ENCODE peak calls at places on chromosome 20, in six cellular contexts. X, E, W, Q, Z and O are unnamed samples.

GRCh38 chr20:58808296-58809046 is 42.2 kb downstream of the GNAS-AS1 start:
- DNase-seq in X (no peak), E (no peak), W (no peak), Q (no peak), Z (no peak), O (no peak)

GRCh38 chr20:33062105-33062629 is 8.5 kb downstream of the BPIFB3 start:
- DNase-seq in X (no peak), E (no peak), W (no peak), Q (no peak), Z (no peak), O (no peak)

GRCh38 chr20:63325554-63326313 is 32.7 kb downstream of the COL20A1 start:
- DNase-seq in X (no peak), E (no peak), W (no peak), Q (no peak), Z (no peak), O (no peak)

GRCh38 chr20:33158637-33159385 is 9.1 kb upstream of the BPIFA2 start:
- DNase-seq in X (no peak), E (no peak), W (no peak), Q (no peak), Z (no peak), O (no peak)

GRCh38 chr20:45347936-45348809 is at the start of gene SDC4:
- DNase-seq in X (peak), E (peak), W (peak), Q (peak), Z (peak), O (peak)

GRCh38 chr20:24379116-24379927 is 90.1 kb upstream of the SYNDIG1 start:
- DNase-seq in X (peak), E (no peak), W (peak), Q (no peak), Z (no peak), O (no peak)

GRCh38 chr20:58891686-58892125 is 39.2 kb downstream of the GNAS start:
- DNase-seq in X (no peak), E (peak), W (peak), Q (peak), Z (peak), O (no peak)

GRCh38 chr20:36312724-36313441 is 6.7 kb downstream of the DLGAP4 start:
- DNase-seq in X (peak), E (no peak), W (no peak), Q (no peak), Z (peak), O (no peak)

GRCh38 chr20:47353224-47353696 is 3.2 kb downstream of the ZMYND8 start:
- DNase-seq in X (no peak), E (no peak), W (no peak), Q (no peak), Z (no peak), O (no peak)

GRCh38 chr20:5686381-5687105 is 63.7 kb upstream of the SHLD1 start:
- DNase-seq in X (no peak), E (no peak), W (no peak), Q (no peak), Z (no peak), O (no peak)

GRCh38 chr20:51995551-51995951 is 193.2 kb upstream of the SALL4 start:
- DNase-seq in X (no peak), E (no peak), W (peak), Q (no peak), Z (no peak), O (no peak)

GRCh38 chr20:51536116-51537069 is 6.1 kb downstream of the NFATC2 start:
- DNase-seq in X (no peak), E (no peak), W (no peak), Q (no peak), Z (no peak), O (no peak)

GRCh38 chr20:62980970-62981369 is 25.8 kb downstream of the BHLHE23 start:
- DNase-seq in X (no peak), E (peak), W (no peak), Q (peak), Z (no peak), O (no peak)

GRCh38 chr20:38897267-38897666 is 28.9 kb upstream of the FAM83D start:
- DNase-seq in X (no peak), E (no peak), W (peak), Q (no peak), Z (no peak), O (no peak)

GRCh38 chr20:21145424-21145823 is 19.5 kb downstream of the KIZ start:
- DNase-seq in X (no peak), E (no peak), W (no peak), Q (no peak), Z (no peak), O (no peak)

GRCh38 chr20:46695888-46696287 is 6.6 kb upstream of the TP53RK start:
- DNase-seq in X (no peak), E (peak), W (peak), Q (no peak), Z (no peak), O (no peak)

GRCh38 chr20:58709013-58709702 is 16.6 kb downstream of the NPEPL1 start:
- DNase-seq in X (peak), E (no peak), W (no peak), Q (no peak), Z (no peak), O (no peak)

GRCh38 chr20:46283426-46283825 is 24.9 kb downstream of the CDH22 start:
- DNase-seq in X (no peak), E (no peak), W (no peak), Q (no peak), Z (no peak), O (no peak)

GRCh38 chr20:32067234-32067821 is 15.3 kb downstream of the HCK start:
- DNase-seq in X (no peak), E (peak), W (peak), Q (no peak), Z (no peak), O (no peak)

GRCh38 chr20:13788167-13788834 is 3.5 kb downstream of the NDUFAF5 start:
- DNase-seq in X (no peak), E (peak), W (peak), Q (peak), Z (peak), O (no peak)

GRCh38 chr20:2708073-2708415 is 15.5 kb downstream of the EBF4 start:
- DNase-seq in X (peak), E (no peak), W (no peak), Q (no peak), Z (no peak), O (no peak)

GRCh38 chr20:58570181-58570859 is 55.1 kb upstream of the APCDD1L start:
- DNase-seq in X (no peak), E (peak), W (no peak), Q (no peak), Z (no peak), O (no peak)

GRCh38 chr20:8790442-8791074 is 278.3 kb upstream of the PLCB4 start:
- DNase-seq in X (no peak), E (peak), W (peak), Q (no peak), Z (peak), O (no peak)

GRCh38 chr20:45290677-45291355 is 15.8 kb upstream of the RBPJL start:
- DNase-seq in X (peak), E (peak), W (peak), Q (peak), Z (peak), O (peak)

GRCh38 chr20:6746901-6747609 is 20.4 kb upstream of the BMP2 start:
- DNase-seq in X (no peak), E (no peak), W (peak), Q (no peak), Z (peak), O (no peak)

GRCh38 chr20:63395723-63396122 is 34.6 kb upstream of the CHRNA4 start:
- DNase-seq in X (no peak), E (no peak), W (no peak), Q (no peak), Z (no peak), O (no peak)

GRCh38 chr20:50029697-50030428 is 47.1 kb downstream of the SNAI1 start:
- DNase-seq in X (peak), E (peak), W (peak), Q (no peak), Z (no peak), O (no peak)

GRCh38 chr20:45253260-45253659 is 1.1 kb downstream of the SLPI start:
- DNase-seq in X (no peak), E (no peak), W (no peak), Q (no peak), Z (no peak), O (no peak)

GRCh38 chr20:11711214-11711613 is 206.5 kb upstream of the BTBD3 start:
- DNase-seq in X (no peak), E (no peak), W (no peak), Q (no peak), Z (no peak), O (no peak)